ENCODE peak calls at places on chromosomes 11 and 22, in nine cellular contexts. One of them, this sample, is unnamed.

GRCh38 chr22:49450521-49450920 is 377.2 kb downstream of the BRD1 start:
- DNase-seq in small intestine: no peak
- DNase-seq in non-pigmented ciliary epithelial cell: no peak
- DNase-seq in stimulated activated CD4-positive, alpha-beta T cell treated with anti-CD3 and anti-CD28 coated beads, Interleukin-1b, Interleukin-23, amount 100 ng/mL, for 24 hours: no peak
- DNase-seq in HCT116: no peak
- DNase-seq in activated T-cell treated with anti-CD3 and anti-CD28 coated beads, Interleukin-2, amount 50 U/mL, for 1 hour: no peak
- DNase-seq in T-helper 9 cell: no peak
- DNase-seq in activated naive CD8-positive, alpha-beta T cell treated with anti-CD3 and anti-CD28 coated beads, Interleukin-2, amount 50 U/mL, for 24 hours: no peak
- DNase-seq in A172: no peak
- DNase-seq in this sample: no peak

GRCh38 chr11:69825037-69825834 is 6.0 kb upstream of the FGF3 start:
- DNase-seq in stimulated activated CD4-positive, alpha-beta T cell treated with anti-CD3 and anti-CD28 coated beads, Interleukin-1b, Interleukin-23, amount 100 ng/mL, for 24 hours: no peak
- DNase-seq in activated naive CD8-positive, alpha-beta T cell treated with anti-CD3 and anti-CD28 coated beads, Interleukin-2, amount 50 U/mL, for 24 hours: no peak
- DNase-seq in small intestine: peak; percentile 74
- DNase-seq in activated T-cell treated with anti-CD3 and anti-CD28 coated beads, Interleukin-2, amount 50 U/mL, for 1 hour: no peak
- DNase-seq in T-helper 9 cell: no peak
- DNase-seq in A172: peak; percentile 91
- DNase-seq in non-pigmented ciliary epithelial cell: no peak
- DNase-seq in HCT116: peak; percentile 60
- DNase-seq in this sample: peak; percentile 51

GRCh38 chr11:15969281-15969680 is 387.1 kb downstream of the SOX6 start:
- DNase-seq in T-helper 9 cell: no peak
- DNase-seq in stimulated activated CD4-positive, alpha-beta T cell treated with anti-CD3 and anti-CD28 coated beads, Interleukin-1b, Interleukin-23, amount 100 ng/mL, for 24 hours: no peak
- DNase-seq in small intestine: peak; percentile 79
- DNase-seq in activated T-cell treated with anti-CD3 and anti-CD28 coated beads, Interleukin-2, amount 50 U/mL, for 1 hour: no peak
- DNase-seq in HCT116: no peak
- DNase-seq in non-pigmented ciliary epithelial cell: peak; percentile 71
- DNase-seq in A172: peak; percentile 78
- DNase-seq in activated naive CD8-positive, alpha-beta T cell treated with anti-CD3 and anti-CD28 coated beads, Interleukin-2, amount 50 U/mL, for 24 hours: no peak
- DNase-seq in this sample: peak; percentile 60

GRCh38 chr22:38843201-38843715 is 570 bp downstream of the NPTXR start:
- DNase-seq in activated T-cell treated with anti-CD3 and anti-CD28 coated beads, Interleukin-2, amount 50 U/mL, for 1 hour: peak; percentile 68
- DNase-seq in stimulated activated CD4-positive, alpha-beta T cell treated with anti-CD3 and anti-CD28 coated beads, Interleukin-1b, Interleukin-23, amount 100 ng/mL, for 24 hours: peak; percentile 41
- DNase-seq in A172: no peak
- DNase-seq in HCT116: no peak
- DNase-seq in small intestine: peak; percentile 16
- DNase-seq in T-helper 9 cell: peak; percentile 32
- DNase-seq in activated naive CD8-positive, alpha-beta T cell treated with anti-CD3 and anti-CD28 coated beads, Interleukin-2, amount 50 U/mL, for 24 hours: peak; percentile 52
- DNase-seq in non-pigmented ciliary epithelial cell: peak; percentile 17
- DNase-seq in this sample: no peak

GRCh38 chr11:64687204-64687603 is 35.8 kb downstream of the NRXN2 start:
- DNase-seq in HCT116: no peak
- DNase-seq in small intestine: no peak
- DNase-seq in activated T-cell treated with anti-CD3 and anti-CD28 coated beads, Interleukin-2, amount 50 U/mL, for 1 hour: no peak
- DNase-seq in A172: no peak
- DNase-seq in non-pigmented ciliary epithelial cell: no peak
- DNase-seq in T-helper 9 cell: no peak
- DNase-seq in stimulated activated CD4-positive, alpha-beta T cell treated with anti-CD3 and anti-CD28 coated beads, Interleukin-1b, Interleukin-23, amount 100 ng/mL, for 24 hours: no peak
- DNase-seq in activated naive CD8-positive, alpha-beta T cell treated with anti-CD3 and anti-CD28 coated beads, Interleukin-2, amount 50 U/mL, for 24 hours: no peak
- DNase-seq in this sample: no peak

GRCh38 chr22:49751318-49751967 is 76.2 kb downstream of the BRD1 start:
- DNase-seq in activated T-cell treated with anti-CD3 and anti-CD28 coated beads, Interleukin-2, amount 50 U/mL, for 1 hour: no peak
- DNase-seq in HCT116: no peak
- DNase-seq in small intestine: no peak
- DNase-seq in non-pigmented ciliary epithelial cell: no peak
- DNase-seq in A172: no peak
- DNase-seq in stimulated activated CD4-positive, alpha-beta T cell treated with anti-CD3 and anti-CD28 coated beads, Interleukin-1b, Interleukin-23, amount 100 ng/mL, for 24 hours: no peak
- DNase-seq in activated naive CD8-positive, alpha-beta T cell treated with anti-CD3 and anti-CD28 coated beads, Interleukin-2, amount 50 U/mL, for 24 hours: no peak
- DNase-seq in T-helper 9 cell: no peak
- DNase-seq in this sample: no peak

GRCh38 chr11:12017243-12017678 is 8.8 kb upstream of the DKK3 start:
- DNase-seq in small intestine: no peak
- DNase-seq in activated naive CD8-positive, alpha-beta T cell treated with anti-CD3 and anti-CD28 coated beads, Interleukin-2, amount 50 U/mL, for 24 hours: no peak
- DNase-seq in T-helper 9 cell: no peak
- DNase-seq in HCT116: no peak
- DNase-seq in A172: no peak
- DNase-seq in activated T-cell treated with anti-CD3 and anti-CD28 coated beads, Interleukin-2, amount 50 U/mL, for 1 hour: no peak
- DNase-seq in stimulated activated CD4-positive, alpha-beta T cell treated with anti-CD3 and anti-CD28 coated beads, Interleukin-1b, Interleukin-23, amount 100 ng/mL, for 24 hours: no peak
- DNase-seq in non-pigmented ciliary epithelial cell: no peak
- DNase-seq in this sample: no peak

GRCh38 chr22:23796461-23796860 is 9.7 kb downstream of the SMARCB1 start:
- DNase-seq in non-pigmented ciliary epithelial cell: no peak
- DNase-seq in stimulated activated CD4-positive, alpha-beta T cell treated with anti-CD3 and anti-CD28 coated beads, Interleukin-1b, Interleukin-23, amount 100 ng/mL, for 24 hours: no peak
- DNase-seq in small intestine: no peak
- DNase-seq in HCT116: no peak
- DNase-seq in activated T-cell treated with anti-CD3 and anti-CD28 coated beads, Interleukin-2, amount 50 U/mL, for 1 hour: no peak
- DNase-seq in T-helper 9 cell: no peak
- DNase-seq in A172: no peak
- DNase-seq in activated naive CD8-positive, alpha-beta T cell treated with anti-CD3 and anti-CD28 coated beads, Interleukin-2, amount 50 U/mL, for 24 hours: no peak
- DNase-seq in this sample: no peak

GRCh38 chr11:32893947-32894827 is 1.6 kb downstream of the QSER1 start:
- DNase-seq in T-helper 9 cell: peak; percentile 16
- DNase-seq in non-pigmented ciliary epithelial cell: peak; percentile 69
- DNase-seq in HCT116: peak; percentile 88
- DNase-seq in A172: peak; percentile 93
- DNase-seq in activated T-cell treated with anti-CD3 and anti-CD28 coated beads, Interleukin-2, amount 50 U/mL, for 1 hour: no peak
- DNase-seq in stimulated activated CD4-positive, alpha-beta T cell treated with anti-CD3 and anti-CD28 coated beads, Interleukin-1b, Interleukin-23, amount 100 ng/mL, for 24 hours: peak; percentile 8
- DNase-seq in activated naive CD8-positive, alpha-beta T cell treated with anti-CD3 and anti-CD28 coated beads, Interleukin-2, amount 50 U/mL, for 24 hours: peak; percentile 30
- DNase-seq in small intestine: peak; percentile 67
- DNase-seq in this sample: peak; percentile 96

GRCh38 chr11:1218256-1218787 is 4.5 kb upstream of the MUC5B start:
- DNase-seq in HCT116: no peak
- DNase-seq in activated naive CD8-positive, alpha-beta T cell treated with anti-CD3 and anti-CD28 coated beads, Interleukin-2, amount 50 U/mL, for 24 hours: no peak
- DNase-seq in T-helper 9 cell: no peak
- DNase-seq in A172: no peak
- DNase-seq in stimulated activated CD4-positive, alpha-beta T cell treated with anti-CD3 and anti-CD28 coated beads, Interleukin-1b, Interleukin-23, amount 100 ng/mL, for 24 hours: no peak
- DNase-seq in small intestine: no peak
- DNase-seq in non-pigmented ciliary epithelial cell: no peak
- DNase-seq in activated T-cell treated with anti-CD3 and anti-CD28 coated beads, Interleukin-2, amount 50 U/mL, for 1 hour: no peak
- DNase-seq in this sample: no peak

GRCh38 chr11:69892237-69892985 is 73.2 kb upstream of the FGF3 start:
- DNase-seq in non-pigmented ciliary epithelial cell: no peak
- DNase-seq in A172: no peak
- DNase-seq in HCT116: no peak
- DNase-seq in activated naive CD8-positive, alpha-beta T cell treated with anti-CD3 and anti-CD28 coated beads, Interleukin-2, amount 50 U/mL, for 24 hours: no peak
- DNase-seq in T-helper 9 cell: no peak
- DNase-seq in activated T-cell treated with anti-CD3 and anti-CD28 coated beads, Interleukin-2, amount 50 U/mL, for 1 hour: no peak
- DNase-seq in small intestine: no peak
- DNase-seq in stimulated activated CD4-positive, alpha-beta T cell treated with anti-CD3 and anti-CD28 coated beads, Interleukin-1b, Interleukin-23, amount 100 ng/mL, for 24 hours: no peak
- DNase-seq in this sample: no peak

GRCh38 chr11:72204865-72205264 is 11.7 kb upstream of the FOLR2 start:
- DNase-seq in small intestine: no peak
- DNase-seq in HCT116: no peak
- DNase-seq in stimulated activated CD4-positive, alpha-beta T cell treated with anti-CD3 and anti-CD28 coated beads, Interleukin-1b, Interleukin-23, amount 100 ng/mL, for 24 hours: no peak
- DNase-seq in A172: no peak
- DNase-seq in T-helper 9 cell: no peak
- DNase-seq in activated naive CD8-positive, alpha-beta T cell treated with anti-CD3 and anti-CD28 coated beads, Interleukin-2, amount 50 U/mL, for 24 hours: no peak
- DNase-seq in non-pigmented ciliary epithelial cell: no peak
- DNase-seq in activated T-cell treated with anti-CD3 and anti-CD28 coated beads, Interleukin-2, amount 50 U/mL, for 1 hour: no peak
- DNase-seq in this sample: no peak

GRCh38 chr11:129115652-129116585 is 76.2 kb downstream of the ARHGAP32 start:
- DNase-seq in stimulated activated CD4-positive, alpha-beta T cell treated with anti-CD3 and anti-CD28 coated beads, Interleukin-1b, Interleukin-23, amount 100 ng/mL, for 24 hours: no peak
- DNase-seq in activated T-cell treated with anti-CD3 and anti-CD28 coated beads, Interleukin-2, amount 50 U/mL, for 1 hour: no peak
- DNase-seq in HCT116: peak; percentile 23
- DNase-seq in T-helper 9 cell: no peak
- DNase-seq in A172: peak; percentile 27
- DNase-seq in activated naive CD8-positive, alpha-beta T cell treated with anti-CD3 and anti-CD28 coated beads, Interleukin-2, amount 50 U/mL, for 24 hours: no peak
- DNase-seq in non-pigmented ciliary epithelial cell: peak; percentile 26
- DNase-seq in small intestine: peak; percentile 7
- DNase-seq in this sample: no peak

GRCh38 chr11:128343134-128343514 is 244.2 kb downstream of the ETS1 start:
- DNase-seq in HCT116: no peak
- DNase-seq in non-pigmented ciliary epithelial cell: no peak
- DNase-seq in T-helper 9 cell: no peak
- DNase-seq in small intestine: no peak
- DNase-seq in activated T-cell treated with anti-CD3 and anti-CD28 coated beads, Interleukin-2, amount 50 U/mL, for 1 hour: no peak
- DNase-seq in A172: no peak
- DNase-seq in activated naive CD8-positive, alpha-beta T cell treated with anti-CD3 and anti-CD28 coated beads, Interleukin-2, amount 50 U/mL, for 24 hours: no peak
- DNase-seq in stimulated activated CD4-positive, alpha-beta T cell treated with anti-CD3 and anti-CD28 coated beads, Interleukin-1b, Interleukin-23, amount 100 ng/mL, for 24 hours: no peak
- DNase-seq in this sample: no peak

GRCh38 chr11:121309688-121310087 is 17.1 kb downstream of the SC5D start:
- DNase-seq in non-pigmented ciliary epithelial cell: no peak
- DNase-seq in small intestine: no peak
- DNase-seq in activated T-cell treated with anti-CD3 and anti-CD28 coated beads, Interleukin-2, amount 50 U/mL, for 1 hour: no peak
- DNase-seq in T-helper 9 cell: no peak
- DNase-seq in stimulated activated CD4-positive, alpha-beta T cell treated with anti-CD3 and anti-CD28 coated beads, Interleukin-1b, Interleukin-23, amount 100 ng/mL, for 24 hours: no peak
- DNase-seq in activated naive CD8-positive, alpha-beta T cell treated with anti-CD3 and anti-CD28 coated beads, Interleukin-2, amount 50 U/mL, for 24 hours: no peak
- DNase-seq in A172: no peak
- DNase-seq in HCT116: no peak
- DNase-seq in this sample: no peak

GRCh38 chr11:46555269-46556054 is 38.4 kb downstream of the AMBRA1 start:
- DNase-seq in activated naive CD8-positive, alpha-beta T cell treated with anti-CD3 and anti-CD28 coated beads, Interleukin-2, amount 50 U/mL, for 24 hours: no peak
- DNase-seq in HCT116: no peak
- DNase-seq in stimulated activated CD4-positive, alpha-beta T cell treated with anti-CD3 and anti-CD28 coated beads, Interleukin-1b, Interleukin-23, amount 100 ng/mL, for 24 hours: no peak
- DNase-seq in T-helper 9 cell: no peak
- DNase-seq in small intestine: peak; percentile 14
- DNase-seq in A172: no peak
- DNase-seq in activated T-cell treated with anti-CD3 and anti-CD28 coated beads, Interleukin-2, amount 50 U/mL, for 1 hour: no peak
- DNase-seq in non-pigmented ciliary epithelial cell: no peak
- DNase-seq in this sample: no peak

GRCh38 chr22:49034836-49035817 is 792.5 kb downstream of the BRD1 start:
- DNase-seq in HCT116: no peak
- DNase-seq in activated naive CD8-positive, alpha-beta T cell treated with anti-CD3 and anti-CD28 coated beads, Interleukin-2, amount 50 U/mL, for 24 hours: no peak
- DNase-seq in small intestine: no peak
- DNase-seq in A172: no peak
- DNase-seq in T-helper 9 cell: no peak
- DNase-seq in activated T-cell treated with anti-CD3 and anti-CD28 coated beads, Interleukin-2, amount 50 U/mL, for 1 hour: no peak
- DNase-seq in non-pigmented ciliary epithelial cell: no peak
- DNase-seq in stimulated activated CD4-positive, alpha-beta T cell treated with anti-CD3 and anti-CD28 coated beads, Interleukin-1b, Interleukin-23, amount 100 ng/mL, for 24 hours: no peak
- DNase-seq in this sample: no peak

GRCh38 chr11:125542709-125543108 is 26.6 kb upstream of the EI24 start:
- DNase-seq in T-helper 9 cell: no peak
- DNase-seq in stimulated activated CD4-positive, alpha-beta T cell treated with anti-CD3 and anti-CD28 coated beads, Interleukin-1b, Interleukin-23, amount 100 ng/mL, for 24 hours: no peak
- DNase-seq in small intestine: no peak
- DNase-seq in A172: no peak
- DNase-seq in non-pigmented ciliary epithelial cell: no peak
- DNase-seq in activated T-cell treated with anti-CD3 and anti-CD28 coated beads, Interleukin-2, amount 50 U/mL, for 1 hour: no peak
- DNase-seq in HCT116: no peak
- DNase-seq in activated naive CD8-positive, alpha-beta T cell treated with anti-CD3 and anti-CD28 coated beads, Interleukin-2, amount 50 U/mL, for 24 hours: no peak
- DNase-seq in this sample: no peak

GRCh38 chr11:2584812-2585565 is 114.8 kb downstream of the KCNQ1OT1 start:
- DNase-seq in stimulated activated CD4-positive, alpha-beta T cell treated with anti-CD3 and anti-CD28 coated beads, Interleukin-1b, Interleukin-23, amount 100 ng/mL, for 24 hours: no peak
- DNase-seq in HCT116: no peak
- DNase-seq in T-helper 9 cell: no peak
- DNase-seq in activated naive CD8-positive, alpha-beta T cell treated with anti-CD3 and anti-CD28 coated beads, Interleukin-2, amount 50 U/mL, for 24 hours: no peak
- DNase-seq in non-pigmented ciliary epithelial cell: no peak
- DNase-seq in A172: no peak
- DNase-seq in small intestine: no peak
- DNase-seq in activated T-cell treated with anti-CD3 and anti-CD28 coated beads, Interleukin-2, amount 50 U/mL, for 1 hour: no peak
- DNase-seq in this sample: no peak

GRCh38 chr11:47244664-47245350 is 3.8 kb downstream of the ACP2 start:
- DNase-seq in A172: no peak
- DNase-seq in activated naive CD8-positive, alpha-beta T cell treated with anti-CD3 and anti-CD28 coated beads, Interleukin-2, amount 50 U/mL, for 24 hours: no peak
- DNase-seq in HCT116: no peak
- DNase-seq in small intestine: no peak
- DNase-seq in non-pigmented ciliary epithelial cell: no peak
- DNase-seq in stimulated activated CD4-positive, alpha-beta T cell treated with anti-CD3 and anti-CD28 coated beads, Interleukin-1b, Interleukin-23, amount 100 ng/mL, for 24 hours: no peak
- DNase-seq in activated T-cell treated with anti-CD3 and anti-CD28 coated beads, Interleukin-2, amount 50 U/mL, for 1 hour: no peak
- DNase-seq in T-helper 9 cell: no peak
- DNase-seq in this sample: no peak

GRCh38 chr22:30277547-30278344 is 11.1 kb upstream of the OSM start:
- DNase-seq in T-helper 9 cell: no peak
- DNase-seq in A172: peak; percentile 86
- DNase-seq in non-pigmented ciliary epithelial cell: no peak
- DNase-seq in stimulated activated CD4-positive, alpha-beta T cell treated with anti-CD3 and anti-CD28 coated beads, Interleukin-1b, Interleukin-23, amount 100 ng/mL, for 24 hours: no peak
- DNase-seq in activated T-cell treated with anti-CD3 and anti-CD28 coated beads, Interleukin-2, amount 50 U/mL, for 1 hour: no peak
- DNase-seq in activated naive CD8-positive, alpha-beta T cell treated with anti-CD3 and anti-CD28 coated beads, Interleukin-2, amount 50 U/mL, for 24 hours: no peak
- DNase-seq in small intestine: peak; percentile 71
- DNase-seq in HCT116: no peak
- DNase-seq in this sample: no peak

GRCh38 chr11:57425565-57426438 is 1.1 kb downstream of the SLC43A3 start:
- DNase-seq in HCT116: no peak
- DNase-seq in A172: no peak
- DNase-seq in activated T-cell treated with anti-CD3 and anti-CD28 coated beads, Interleukin-2, amount 50 U/mL, for 1 hour: no peak
- DNase-seq in small intestine: no peak
- DNase-seq in non-pigmented ciliary epithelial cell: no peak
- DNase-seq in stimulated activated CD4-positive, alpha-beta T cell treated with anti-CD3 and anti-CD28 coated beads, Interleukin-1b, Interleukin-23, amount 100 ng/mL, for 24 hours: no peak
- DNase-seq in activated naive CD8-positive, alpha-beta T cell treated with anti-CD3 and anti-CD28 coated beads, Interleukin-2, amount 50 U/mL, for 24 hours: peak; percentile 18
- DNase-seq in T-helper 9 cell: no peak
- DNase-seq in this sample: no peak

GRCh38 chr11:123560001-123560400 is 94.4 kb downstream of the SCN3B start:
- DNase-seq in activated T-cell treated with anti-CD3 and anti-CD28 coated beads, Interleukin-2, amount 50 U/mL, for 1 hour: no peak
- DNase-seq in activated naive CD8-positive, alpha-beta T cell treated with anti-CD3 and anti-CD28 coated beads, Interleukin-2, amount 50 U/mL, for 24 hours: peak; percentile 44
- DNase-seq in stimulated activated CD4-positive, alpha-beta T cell treated with anti-CD3 and anti-CD28 coated beads, Interleukin-1b, Interleukin-23, amount 100 ng/mL, for 24 hours: no peak
- DNase-seq in HCT116: no peak
- DNase-seq in A172: no peak
- DNase-seq in small intestine: no peak
- DNase-seq in non-pigmented ciliary epithelial cell: peak; percentile 32
- DNase-seq in T-helper 9 cell: no peak
- DNase-seq in this sample: no peak

GRCh38 chr22:44618400-44618799 is 83.6 kb upstream of the PRR5 start:
- DNase-seq in small intestine: no peak
- DNase-seq in activated naive CD8-positive, alpha-beta T cell treated with anti-CD3 and anti-CD28 coated beads, Interleukin-2, amount 50 U/mL, for 24 hours: no peak
- DNase-seq in stimulated activated CD4-positive, alpha-beta T cell treated with anti-CD3 and anti-CD28 coated beads, Interleukin-1b, Interleukin-23, amount 100 ng/mL, for 24 hours: no peak
- DNase-seq in activated T-cell treated with anti-CD3 and anti-CD28 coated beads, Interleukin-2, amount 50 U/mL, for 1 hour: no peak
- DNase-seq in HCT116: no peak
- DNase-seq in A172: no peak
- DNase-seq in T-helper 9 cell: no peak
- DNase-seq in non-pigmented ciliary epithelial cell: no peak
- DNase-seq in this sample: no peak

GRCh38 chr22:19868773-19869471 is 14.2 kb upstream of the GNB1L start:
- DNase-seq in stimulated activated CD4-positive, alpha-beta T cell treated with anti-CD3 and anti-CD28 coated beads, Interleukin-1b, Interleukin-23, amount 100 ng/mL, for 24 hours: no peak
- DNase-seq in non-pigmented ciliary epithelial cell: no peak
- DNase-seq in small intestine: peak; percentile 35
- DNase-seq in activated naive CD8-positive, alpha-beta T cell treated with anti-CD3 and anti-CD28 coated beads, Interleukin-2, amount 50 U/mL, for 24 hours: no peak
- DNase-seq in T-helper 9 cell: no peak
- DNase-seq in A172: no peak
- DNase-seq in activated T-cell treated with anti-CD3 and anti-CD28 coated beads, Interleukin-2, amount 50 U/mL, for 1 hour: peak; percentile 11
- DNase-seq in HCT116: no peak
- DNase-seq in this sample: no peak

GRCh38 chr11:3849297-3849874 is 6.1 kb upstream of the STIM1 start:
- DNase-seq in activated naive CD8-positive, alpha-beta T cell treated with anti-CD3 and anti-CD28 coated beads, Interleukin-2, amount 50 U/mL, for 24 hours: peak; percentile 52
- DNase-seq in non-pigmented ciliary epithelial cell: no peak
- DNase-seq in activated T-cell treated with anti-CD3 and anti-CD28 coated beads, Interleukin-2, amount 50 U/mL, for 1 hour: no peak
- DNase-seq in A172: peak; percentile 41
- DNase-seq in HCT116: no peak
- DNase-seq in small intestine: peak; percentile 49
- DNase-seq in T-helper 9 cell: no peak
- DNase-seq in stimulated activated CD4-positive, alpha-beta T cell treated with anti-CD3 and anti-CD28 coated beads, Interleukin-1b, Interleukin-23, amount 100 ng/mL, for 24 hours: no peak
- DNase-seq in this sample: peak; percentile 56

GRCh38 chr11:78030429-78031325 is 7.6 kb upstream of the KCTD14 start:
- DNase-seq in activated T-cell treated with anti-CD3 and anti-CD28 coated beads, Interleukin-2, amount 50 U/mL, for 1 hour: no peak
- DNase-seq in non-pigmented ciliary epithelial cell: no peak
- DNase-seq in HCT116: no peak
- DNase-seq in stimulated activated CD4-positive, alpha-beta T cell treated with anti-CD3 and anti-CD28 coated beads, Interleukin-1b, Interleukin-23, amount 100 ng/mL, for 24 hours: no peak
- DNase-seq in small intestine: peak; percentile 53
- DNase-seq in T-helper 9 cell: no peak
- DNase-seq in A172: no peak
- DNase-seq in activated naive CD8-positive, alpha-beta T cell treated with anti-CD3 and anti-CD28 coated beads, Interleukin-2, amount 50 U/mL, for 24 hours: no peak
- DNase-seq in this sample: no peak

This sample was measured in RKO.